ENCODE peak calls at places on chromosomes 6 and 20, in seven cellular contexts. One of them, this sample, is unnamed.

GRCh38 chr6:109450801-109451200 is 4.8 kb downstream of the MICAL1 start:
- DNase-seq in Ammon's horn: no peak
- DNase-seq in GM03348: no peak
- DNase-seq in stimulated activated CD4-positive, alpha-beta T cell treated with anti-CD3 and anti-CD28 coated beads, Interleukin-4, amount 100 ng/mL, for 4 hours: no peak
- DNase-seq in tibial nerve: no peak
- DNase-seq in amygdala: no peak
- DNase-seq in activated CD8-positive, alpha-beta memory T cell treated with anti-CD3 and anti-CD28 coated beads for 4 hours: no peak
- DNase-seq in this sample: no peak

GRCh38 chr6:90028995-90029635 is 134.8 kb downstream of the GJA10 start:
- DNase-seq in Ammon's horn: no peak
- DNase-seq in GM03348: no peak
- DNase-seq in amygdala: no peak
- DNase-seq in tibial nerve: no peak
- DNase-seq in activated CD8-positive, alpha-beta memory T cell treated with anti-CD3 and anti-CD28 coated beads for 4 hours: no peak
- DNase-seq in stimulated activated CD4-positive, alpha-beta T cell treated with anti-CD3 and anti-CD28 coated beads, Interleukin-4, amount 100 ng/mL, for 4 hours: no peak
- DNase-seq in this sample: no peak

GRCh38 chr6:105993769-105994521 is 92.2 kb upstream of the PRDM1 start:
- DNase-seq in Ammon's horn: peak
- DNase-seq in GM03348: peak
- DNase-seq in stimulated activated CD4-positive, alpha-beta T cell treated with anti-CD3 and anti-CD28 coated beads, Interleukin-4, amount 100 ng/mL, for 4 hours: peak
- DNase-seq in activated CD8-positive, alpha-beta memory T cell treated with anti-CD3 and anti-CD28 coated beads for 4 hours: no peak
- DNase-seq in amygdala: no peak
- DNase-seq in tibial nerve: no peak
- DNase-seq in this sample: peak

GRCh38 chr6:170360476-170360875 is 53.9 kb downstream of the FAM120B start:
- DNase-seq in amygdala: no peak
- DNase-seq in activated CD8-positive, alpha-beta memory T cell treated with anti-CD3 and anti-CD28 coated beads for 4 hours: no peak
- DNase-seq in stimulated activated CD4-positive, alpha-beta T cell treated with anti-CD3 and anti-CD28 coated beads, Interleukin-4, amount 100 ng/mL, for 4 hours: no peak
- DNase-seq in tibial nerve: no peak
- DNase-seq in Ammon's horn: no peak
- DNase-seq in GM03348: no peak
- DNase-seq in this sample: no peak

GRCh38 chr6:154951400-154952200 is 43.5 kb upstream of the TIAM2 start:
- DNase-seq in GM03348: no peak
- DNase-seq in activated CD8-positive, alpha-beta memory T cell treated with anti-CD3 and anti-CD28 coated beads for 4 hours: no peak
- DNase-seq in Ammon's horn: no peak
- DNase-seq in amygdala: no peak
- DNase-seq in tibial nerve: no peak
- DNase-seq in stimulated activated CD4-positive, alpha-beta T cell treated with anti-CD3 and anti-CD28 coated beads, Interleukin-4, amount 100 ng/mL, for 4 hours: no peak
- DNase-seq in this sample: no peak

GRCh38 chr6:160513836-160514235 is 150.2 kb downstream of the LPA start:
- DNase-seq in GM03348: no peak
- DNase-seq in Ammon's horn: no peak
- DNase-seq in amygdala: no peak
- DNase-seq in activated CD8-positive, alpha-beta memory T cell treated with anti-CD3 and anti-CD28 coated beads for 4 hours: no peak
- DNase-seq in stimulated activated CD4-positive, alpha-beta T cell treated with anti-CD3 and anti-CD28 coated beads, Interleukin-4, amount 100 ng/mL, for 4 hours: no peak
- DNase-seq in tibial nerve: no peak
- DNase-seq in this sample: no peak

GRCh38 chr6:73515204-73516101 is 5.4 kb downstream of the EEF1A1 start:
- DNase-seq in stimulated activated CD4-positive, alpha-beta T cell treated with anti-CD3 and anti-CD28 coated beads, Interleukin-4, amount 100 ng/mL, for 4 hours: no peak
- DNase-seq in activated CD8-positive, alpha-beta memory T cell treated with anti-CD3 and anti-CD28 coated beads for 4 hours: no peak
- DNase-seq in amygdala: no peak
- DNase-seq in GM03348: peak
- DNase-seq in Ammon's horn: peak
- DNase-seq in tibial nerve: peak
- DNase-seq in this sample: peak

GRCh38 chr6:99761701-99762100 is 155.1 kb downstream of the PRDM13 start:
- DNase-seq in activated CD8-positive, alpha-beta memory T cell treated with anti-CD3 and anti-CD28 coated beads for 4 hours: no peak
- DNase-seq in tibial nerve: no peak
- DNase-seq in amygdala: no peak
- DNase-seq in GM03348: no peak
- DNase-seq in Ammon's horn: peak
- DNase-seq in stimulated activated CD4-positive, alpha-beta T cell treated with anti-CD3 and anti-CD28 coated beads, Interleukin-4, amount 100 ng/mL, for 4 hours: no peak
- DNase-seq in this sample: peak

GRCh38 chr6:146194434-146194833 is 165.6 kb downstream of the GRM1 start:
- DNase-seq in amygdala: no peak
- DNase-seq in tibial nerve: no peak
- DNase-seq in activated CD8-positive, alpha-beta memory T cell treated with anti-CD3 and anti-CD28 coated beads for 4 hours: no peak
- DNase-seq in GM03348: no peak
- DNase-seq in Ammon's horn: no peak
- DNase-seq in stimulated activated CD4-positive, alpha-beta T cell treated with anti-CD3 and anti-CD28 coated beads, Interleukin-4, amount 100 ng/mL, for 4 hours: no peak
- DNase-seq in this sample: no peak

GRCh38 chr6:138403324-138403800 is 661 bp upstream of the HEBP2 start:
- DNase-seq in GM03348: peak
- DNase-seq in stimulated activated CD4-positive, alpha-beta T cell treated with anti-CD3 and anti-CD28 coated beads, Interleukin-4, amount 100 ng/mL, for 4 hours: peak
- DNase-seq in amygdala: no peak
- DNase-seq in tibial nerve: no peak
- DNase-seq in Ammon's horn: peak
- DNase-seq in activated CD8-positive, alpha-beta memory T cell treated with anti-CD3 and anti-CD28 coated beads for 4 hours: no peak
- DNase-seq in this sample: no peak

GRCh38 chr6:170180671-170181337 is 110.1 kb downstream of the DLL1 start:
- DNase-seq in tibial nerve: peak
- DNase-seq in stimulated activated CD4-positive, alpha-beta T cell treated with anti-CD3 and anti-CD28 coated beads, Interleukin-4, amount 100 ng/mL, for 4 hours: no peak
- DNase-seq in Ammon's horn: no peak
- DNase-seq in activated CD8-positive, alpha-beta memory T cell treated with anti-CD3 and anti-CD28 coated beads for 4 hours: no peak
- DNase-seq in GM03348: no peak
- DNase-seq in amygdala: no peak
- DNase-seq in this sample: no peak

GRCh38 chr6:2715737-2716136 is 35.0 kb downstream of the MYLK4 start:
- DNase-seq in stimulated activated CD4-positive, alpha-beta T cell treated with anti-CD3 and anti-CD28 coated beads, Interleukin-4, amount 100 ng/mL, for 4 hours: no peak
- DNase-seq in GM03348: no peak
- DNase-seq in activated CD8-positive, alpha-beta memory T cell treated with anti-CD3 and anti-CD28 coated beads for 4 hours: no peak
- DNase-seq in tibial nerve: no peak
- DNase-seq in Ammon's horn: no peak
- DNase-seq in amygdala: no peak
- DNase-seq in this sample: no peak

GRCh38 chr6:158039178-158039557 is 57.5 kb downstream of the SYNJ2 start:
- DNase-seq in activated CD8-positive, alpha-beta memory T cell treated with anti-CD3 and anti-CD28 coated beads for 4 hours: no peak
- DNase-seq in GM03348: no peak
- DNase-seq in Ammon's horn: no peak
- DNase-seq in stimulated activated CD4-positive, alpha-beta T cell treated with anti-CD3 and anti-CD28 coated beads, Interleukin-4, amount 100 ng/mL, for 4 hours: no peak
- DNase-seq in tibial nerve: no peak
- DNase-seq in amygdala: no peak
- DNase-seq in this sample: no peak

GRCh38 chr6:170473226-170473789 is 79.8 kb downstream of the PSMB1 start:
- DNase-seq in Ammon's horn: no peak
- DNase-seq in stimulated activated CD4-positive, alpha-beta T cell treated with anti-CD3 and anti-CD28 coated beads, Interleukin-4, amount 100 ng/mL, for 4 hours: no peak
- DNase-seq in amygdala: no peak
- DNase-seq in tibial nerve: no peak
- DNase-seq in activated CD8-positive, alpha-beta memory T cell treated with anti-CD3 and anti-CD28 coated beads for 4 hours: no peak
- DNase-seq in GM03348: no peak
- DNase-seq in this sample: peak

GRCh38 chr20:843908-844307 is 10.4 kb downstream of the FAM110A start:
- DNase-seq in tibial nerve: no peak
- DNase-seq in activated CD8-positive, alpha-beta memory T cell treated with anti-CD3 and anti-CD28 coated beads for 4 hours: no peak
- DNase-seq in GM03348: no peak
- DNase-seq in stimulated activated CD4-positive, alpha-beta T cell treated with anti-CD3 and anti-CD28 coated beads, Interleukin-4, amount 100 ng/mL, for 4 hours: no peak
- DNase-seq in Ammon's horn: no peak
- DNase-seq in amygdala: no peak
- DNase-seq in this sample: no peak

GRCh38 chr6:64890609-64891008 is 816.4 kb downstream of the EYS start:
- DNase-seq in tibial nerve: no peak
- DNase-seq in stimulated activated CD4-positive, alpha-beta T cell treated with anti-CD3 and anti-CD28 coated beads, Interleukin-4, amount 100 ng/mL, for 4 hours: no peak
- DNase-seq in Ammon's horn: no peak
- DNase-seq in activated CD8-positive, alpha-beta memory T cell treated with anti-CD3 and anti-CD28 coated beads for 4 hours: no peak
- DNase-seq in amygdala: no peak
- DNase-seq in GM03348: no peak
- DNase-seq in this sample: no peak

GRCh38 chr6:41367700-41368099 is 32.3 kb downstream of the NCR2 start:
- DNase-seq in amygdala: peak
- DNase-seq in stimulated activated CD4-positive, alpha-beta T cell treated with anti-CD3 and anti-CD28 coated beads, Interleukin-4, amount 100 ng/mL, for 4 hours: no peak
- DNase-seq in Ammon's horn: peak
- DNase-seq in activated CD8-positive, alpha-beta memory T cell treated with anti-CD3 and anti-CD28 coated beads for 4 hours: no peak
- DNase-seq in GM03348: peak
- DNase-seq in tibial nerve: peak
- DNase-seq in this sample: peak

GRCh38 chr6:125791151-125791819 is 525 bp downstream of the NCOA7 start:
- DNase-seq in amygdala: peak
- DNase-seq in tibial nerve: peak
- DNase-seq in activated CD8-positive, alpha-beta memory T cell treated with anti-CD3 and anti-CD28 coated beads for 4 hours: no peak
- DNase-seq in stimulated activated CD4-positive, alpha-beta T cell treated with anti-CD3 and anti-CD28 coated beads, Interleukin-4, amount 100 ng/mL, for 4 hours: no peak
- DNase-seq in Ammon's horn: peak
- DNase-seq in GM03348: peak
- DNase-seq in this sample: peak

GRCh38 chr6:56719310-56719709 is 76.6 kb upstream of the DST start:
- DNase-seq in amygdala: no peak
- DNase-seq in activated CD8-positive, alpha-beta memory T cell treated with anti-CD3 and anti-CD28 coated beads for 4 hours: no peak
- DNase-seq in GM03348: no peak
- DNase-seq in Ammon's horn: no peak
- DNase-seq in tibial nerve: no peak
- DNase-seq in stimulated activated CD4-positive, alpha-beta T cell treated with anti-CD3 and anti-CD28 coated beads, Interleukin-4, amount 100 ng/mL, for 4 hours: no peak
- DNase-seq in this sample: no peak

GRCh38 chr6:29627762-29628418 is 5.1 kb downstream of the GABBR1 start:
- DNase-seq in stimulated activated CD4-positive, alpha-beta T cell treated with anti-CD3 and anti-CD28 coated beads, Interleukin-4, amount 100 ng/mL, for 4 hours: peak
- DNase-seq in Ammon's horn: peak
- DNase-seq in GM03348: peak
- DNase-seq in tibial nerve: peak
- DNase-seq in activated CD8-positive, alpha-beta memory T cell treated with anti-CD3 and anti-CD28 coated beads for 4 hours: no peak
- DNase-seq in amygdala: no peak
- DNase-seq in this sample: peak

GRCh38 chr6:73565767-73566485 is 45.1 kb upstream of the EEF1A1 start:
- DNase-seq in tibial nerve: no peak
- DNase-seq in activated CD8-positive, alpha-beta memory T cell treated with anti-CD3 and anti-CD28 coated beads for 4 hours: no peak
- DNase-seq in stimulated activated CD4-positive, alpha-beta T cell treated with anti-CD3 and anti-CD28 coated beads, Interleukin-4, amount 100 ng/mL, for 4 hours: no peak
- DNase-seq in amygdala: no peak
- DNase-seq in GM03348: peak
- DNase-seq in Ammon's horn: no peak
- DNase-seq in this sample: no peak